ENCODE peak calls at places on chromosome 9, in seven cellular contexts. S is HL-60; U is coronary artery; T is CD4-positive, CD25-positive, alpha-beta regulatory T cell; Y is stomach; E is CD8-positive, alpha-beta memory T cell; Z is CD8-positive, alpha-beta T cell. F is an unnamed sample.

GRCh38 chr9:74277532-74277931 is 219.6 kb upstream of the RORB start:
- DNase-seq in U (no peak), Y (no peak), Z (no peak), T (peak), E (no peak), S (no peak), F (no peak)

GRCh38 chr9:120886490-120886967 is 9.5 kb upstream of the PHF19 start:
- DNase-seq in U (no peak), Z (no peak), S (no peak), E (no peak), T (no peak), Y (no peak), F (no peak)

GRCh38 chr9:89234636-89235035 is 56.0 kb upstream of the SHC3 start:
- DNase-seq in U (no peak), S (no peak), E (no peak), Y (no peak), T (peak), Z (no peak), F (no peak)

GRCh38 chr9:98926016-98926415 is 17.7 kb upstream of the COL15A1 start:
- DNase-seq in Y (no peak), E (no peak), U (no peak), Z (no peak), T (no peak), S (no peak), F (no peak)

GRCh38 chr9:124216474-124217176 is 41.1 kb upstream of the NEK6 start:
- DNase-seq in U (peak), Z (peak), Y (peak), E (no peak), T (peak), S (peak), F (no peak)

GRCh38 chr9:137331929-137332328 is 29.9 kb upstream of the NRARP start:
- DNase-seq in T (no peak), Z (no peak), S (no peak), U (no peak), Y (no peak), E (no peak), F (no peak)

GRCh38 chr9:4114569-4115505 is 185.0 kb downstream of the GLIS3 start:
- DNase-seq in E (no peak), Y (no peak), T (no peak), Z (no peak), U (no peak), S (no peak), F (no peak)

GRCh38 chr9:116000748-116001329 is 152.8 kb upstream of the PAPPA start:
- DNase-seq in E (no peak), S (peak), Z (no peak), Y (peak), U (no peak), T (peak), F (peak)

GRCh38 chr9:116002624-116003023 is 151.0 kb upstream of the PAPPA start:
- DNase-seq in Y (no peak), S (no peak), E (no peak), Z (no peak), T (no peak), U (no peak), F (no peak)

GRCh38 chr9:107260437-107261081 is 22.5 kb upstream of the RAD23B start:
- DNase-seq in S (peak), E (no peak), T (no peak), Y (no peak), Z (no peak), U (no peak), F (no peak)

GRCh38 chr9:136354592-136355085 is 8.9 kb downstream of the DNLZ start:
- DNase-seq in Y (no peak), Z (no peak), E (no peak), S (no peak), T (no peak), U (no peak), F (no peak)

GRCh38 chr9:133510926-133511505 is 13.7 kb downstream of the MYMK start:
- DNase-seq in Z (no peak), Y (no peak), S (no peak), U (no peak), E (no peak), T (no peak), F (no peak)

GRCh38 chr9:108550111-108550510 is 305.7 kb downstream of the ACTL7B start:
- DNase-seq in Z (no peak), E (no peak), U (no peak), T (no peak), S (no peak), Y (no peak), F (no peak)

GRCh38 chr9:135885100-135885853 is 22.1 kb downstream of the CAMSAP1 start:
- DNase-seq in T (no peak), Z (no peak), U (peak), S (no peak), Y (peak), E (no peak), F (no peak)

GRCh38 chr9:21873540-21874221 is 71.2 kb downstream of the MTAP start:
- DNase-seq in Z (no peak), U (no peak), S (no peak), E (no peak), Y (no peak), T (no peak), F (no peak)

GRCh38 chr9:14883310-14883944 is 26.8 kb downstream of the FREM1 start:
- DNase-seq in Y (no peak), S (no peak), E (no peak), Z (no peak), T (no peak), U (no peak), F (no peak)

GRCh38 chr9:101403886-101404285 is 5.2 kb downstream of the ZNF189 start:
- DNase-seq in E (no peak), Z (no peak), T (no peak), Y (no peak), U (no peak), S (no peak), F (no peak)

GRCh38 chr9:23638011-23638410 is 188.0 kb downstream of the ELAVL2 start:
- DNase-seq in E (no peak), T (no peak), Y (no peak), U (no peak), Z (no peak), S (no peak), F (no peak)

GRCh38 chr9:123550797-123551196 is 194.8 kb downstream of the CRB2 start:
- DNase-seq in S (no peak), U (no peak), Y (no peak), Z (no peak), T (no peak), E (no peak), F (no peak)

GRCh38 chr9:78236511-78236950 is 656 bp downstream of the CEP78 start:
- DNase-seq in E (no peak), U (no peak), T (no peak), Y (no peak), S (no peak), Z (no peak), F (no peak)

GRCh38 chr9:134618823-134619454 is 22.7 kb upstream of the COL5A1 start:
- DNase-seq in Z (no peak), U (peak), T (no peak), E (no peak), Y (no peak), S (no peak), F (no peak)

GRCh38 chr9:37801287-37801850 is 772 bp downstream of the DCAF10 start:
- DNase-seq in T (no peak), Z (no peak), U (no peak), Y (peak), S (peak), E (peak), F (no peak)

GRCh38 chr9:76390656-76391055 is 3.6 kb downstream of the RFK start:
- DNase-seq in Y (no peak), E (no peak), T (no peak), U (no peak), S (no peak), Z (no peak), F (no peak)

GRCh38 chr9:82062245-82062644 is 73.7 kb downstream of the SPATA31D1 start:
- DNase-seq in U (no peak), S (no peak), Z (no peak), E (no peak), T (no peak), Y (no peak), F (no peak)

GRCh38 chr9:95515272-95516113 is 1.3 kb downstream of the PTCH1 start:
- DNase-seq in T (no peak), Z (no peak), E (no peak), S (no peak), Y (no peak), U (no peak), F (no peak)

GRCh38 chr9:16387382-16387781 is 483.1 kb downstream of the BNC2 start:
- DNase-seq in T (no peak), S (no peak), E (no peak), Z (no peak), Y (no peak), U (no peak), F (no peak)

GRCh38 chr9:72454871-72455471 is 66.4 kb upstream of the TMC1 start:
- DNase-seq in Z (no peak), U (no peak), E (no peak), Y (no peak), S (no peak), T (no peak), F (no peak)

DNA sequence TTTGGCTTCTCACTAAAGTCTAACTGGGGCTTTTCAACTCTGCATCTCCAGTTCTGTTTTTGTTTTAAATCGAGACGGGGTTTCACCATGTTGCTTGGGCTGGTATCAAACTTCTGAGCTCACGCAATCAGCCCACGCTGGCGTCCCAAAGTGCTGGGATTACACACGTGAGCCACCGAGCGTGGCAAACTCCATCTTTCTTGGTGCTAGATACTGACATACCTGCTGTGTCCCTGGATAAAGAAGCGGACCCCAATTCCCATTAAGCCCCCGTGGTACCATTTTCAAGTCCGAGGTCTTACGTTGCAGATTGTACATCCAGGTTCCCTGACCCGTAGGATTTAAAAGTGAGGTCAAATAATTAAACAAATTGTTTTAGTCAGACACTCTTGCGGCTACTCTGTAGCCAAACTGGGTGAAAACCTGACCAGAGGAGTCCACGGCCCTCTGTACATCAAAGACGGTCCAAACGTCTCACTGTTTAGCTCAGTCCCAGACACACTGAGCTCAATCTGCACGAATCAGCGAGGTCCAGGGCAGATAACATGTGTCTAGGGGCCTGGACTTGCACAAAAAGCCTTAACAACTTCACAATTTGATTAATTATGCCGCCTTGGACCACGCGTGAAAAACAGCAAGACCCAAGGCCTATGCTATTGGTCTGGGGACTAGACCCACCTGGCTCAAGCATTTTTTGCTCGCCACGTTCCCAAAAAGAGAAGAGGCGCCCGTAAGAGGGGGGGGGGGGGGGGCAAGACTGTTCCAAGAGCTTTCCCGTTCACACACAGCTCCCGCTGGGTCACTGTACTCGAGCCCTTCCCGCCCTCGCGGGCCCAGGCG is 727 bp upstream of the DNAJA1 start:
- DNase-seq in Z (no peak), U (no peak), S (peak), E (no peak), T (peak), Y (no peak), F (no peak)
- H3K4me3 ChIP-seq in Z (peak), U (peak), S (peak), E (peak), T (peak), Y (peak), F (peak)

GRCh38 chr9:25703826-25704357 is 25.6 kb upstream of the TUSC1 start:
- DNase-seq in Z (no peak), E (no peak), U (no peak), S (no peak), T (no peak), Y (no peak), F (no peak)
- H3K27ac ChIP-seq in Z (no peak), E (no peak), U (no peak), S (no peak), T (no peak), Y (no peak), F (no peak)

DNA sequence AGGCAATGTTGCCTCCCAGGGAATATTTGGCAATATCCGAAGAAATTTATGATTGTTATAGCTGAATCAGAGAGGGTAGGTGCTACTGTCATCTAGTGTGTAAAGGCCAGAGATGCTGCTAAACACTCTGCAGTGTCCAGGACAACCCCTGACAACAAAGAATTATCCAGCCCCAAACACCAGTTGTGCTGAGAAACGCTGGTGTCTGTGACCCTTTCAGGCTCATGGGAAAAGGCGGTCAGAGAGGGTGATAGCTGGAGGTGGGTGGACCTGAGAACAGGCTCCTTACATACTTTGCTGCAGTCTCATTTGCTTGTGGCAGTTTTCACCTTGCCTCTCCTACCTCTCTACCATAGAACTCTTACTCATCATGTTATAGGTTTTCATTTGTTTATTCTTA is 295.3 kb upstream of the DMRT1 start:
- DNase-seq in Y (no peak), U (no peak), S (no peak), E (no peak), T (no peak), Z (no peak), F (no peak)
- H3K4me3 ChIP-seq in Y (no peak), U (peak), S (no peak), E (no peak), T (no peak), Z (no peak), F (no peak)

GRCh38 chr9:2096376-2096970 is 81.3 kb downstream of the SMARCA2 start:
- DNase-seq in T (no peak), U (no peak), Z (no peak), Y (no peak), S (peak), E (no peak), F (no peak)

GRCh38 chr9:2093920-2094597 is 78.9 kb downstream of the SMARCA2 start:
- DNase-seq in U (no peak), E (no peak), Y (no peak), T (no peak), Z (no peak), S (no peak), F (peak)
- H3K27ac ChIP-seq in U (no peak), E (no peak), Y (no peak), T (no peak), Z (no peak), S (no peak), F (no peak)

DNA sequence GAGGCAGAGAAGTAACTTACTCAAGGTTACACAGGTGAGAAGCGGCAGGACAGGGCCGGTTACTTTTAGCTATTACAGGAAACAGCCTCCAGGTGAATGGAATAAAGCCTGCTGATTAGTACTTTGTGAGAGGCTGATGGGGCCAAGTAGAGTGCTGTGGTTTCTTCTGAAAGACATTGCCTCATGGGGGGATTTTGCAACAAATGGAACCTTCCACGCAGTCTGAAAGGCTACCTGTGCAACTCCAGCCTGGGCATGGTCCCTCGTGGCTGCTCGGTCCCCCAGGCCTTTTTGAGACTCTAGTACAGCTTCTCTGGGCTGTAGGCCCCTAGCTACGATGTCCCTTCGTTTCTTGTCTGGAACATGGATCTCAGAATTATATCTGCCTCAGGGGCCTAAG is 2.0 kb downstream of the TMEM268 start:
- DNase-seq in S (peak), E (no peak), T (peak), U (no peak), Z (no peak), Y (no peak), F (no peak)
- H3K4me3 ChIP-seq in S (no peak), E (no peak), T (peak), U (no peak), Z (peak), Y (peak), F (no peak)

GRCh38 chr9:591292-591691 is 250.2 kb upstream of the DMRT1 start:
- DNase-seq in U (no peak), T (no peak), Y (peak), Z (no peak), E (no peak), S (no peak), F (no peak)
- H3K27ac ChIP-seq in U (no peak), T (no peak), Y (no peak), Z (no peak), E (no peak), S (no peak), F (no peak)

GRCh38 chr9:70260606-70261005 is 1.8 kb downstream of the SMC5 start:
- DNase-seq in U (no peak), Z (no peak), S (no peak), T (no peak), E (no peak), Y (no peak), F (no peak)
- H3K4me3 ChIP-seq in U (peak), Z (no peak), S (no peak), T (peak), E (peak), Y (peak), F (no peak)

DNA sequence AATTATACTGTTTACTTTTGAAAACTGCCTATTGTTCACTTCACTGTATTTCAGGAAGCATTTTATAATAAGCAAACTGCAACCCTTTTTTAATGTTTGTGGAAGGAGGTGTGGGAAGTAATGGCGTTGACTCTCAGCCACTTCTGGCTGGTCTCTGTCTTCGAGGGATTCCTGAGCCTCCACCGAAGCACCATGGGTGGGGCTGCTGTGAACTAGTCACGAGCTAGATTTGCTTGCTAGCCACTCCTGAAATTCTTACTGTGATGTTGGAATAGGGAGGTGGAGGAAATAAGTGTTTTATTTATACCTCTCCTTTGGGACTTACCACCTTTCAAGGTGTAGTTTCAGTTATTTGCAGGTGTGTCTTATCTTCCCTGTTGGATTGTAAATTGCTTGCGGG is 26.8 kb downstream of the PIP5K1B start:
- DNase-seq in Z (no peak), T (no peak), E (no peak), Y (no peak), U (no peak), S (no peak), F (no peak)
- H3K27ac ChIP-seq in Z (no peak), T (no peak), E (no peak), Y (no peak), U (no peak), S (no peak), F (no peak)

DNA sequence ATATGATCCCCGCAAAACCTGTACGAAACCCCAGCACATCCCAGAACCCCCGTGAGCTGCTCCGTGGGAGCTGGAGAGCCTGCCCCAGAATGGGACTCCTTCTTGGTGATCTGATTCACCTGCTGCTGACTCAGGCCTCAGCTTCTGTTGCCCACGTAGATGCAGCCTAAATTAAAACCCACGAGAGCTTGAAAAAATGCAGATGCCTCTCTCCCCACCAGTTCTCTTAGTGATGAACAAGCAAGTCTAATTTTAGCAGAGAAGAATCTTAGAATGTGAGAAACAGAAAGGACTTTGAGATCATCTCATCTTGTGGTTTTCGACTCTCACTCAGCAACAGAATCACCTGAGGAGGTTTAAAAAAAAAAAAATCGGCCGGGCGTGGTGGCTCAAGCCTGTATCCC is 57.6 kb downstream of the TMOD1 start:
- DNase-seq in Z (no peak), S (no peak), U (peak), E (no peak), T (peak), Y (no peak), F (no peak)
- H3K4me3 ChIP-seq in Z (no peak), S (no peak), U (no peak), E (no peak), T (no peak), Y (no peak), F (no peak)

GRCh38 chr9:129712595-129713524 is 40.0 kb downstream of the PTGES start:
- DNase-seq in S (no peak), T (no peak), Z (no peak), E (no peak), Y (no peak), U (peak), F (no peak)

GRCh38 chr9:129718647-129719046 is 34.2 kb downstream of the PTGES start:
- DNase-seq in Y (no peak), Z (no peak), E (no peak), U (no peak), S (no peak), T (no peak), F (no peak)

GRCh38 chr9:129716091-129716490 is 36.8 kb downstream of the PTGES start:
- DNase-seq in U (no peak), Y (no peak), T (no peak), Z (no peak), S (no peak), E (no peak), F (no peak)

GRCh38 chr9:129717991-129718390 is 34.9 kb downstream of the PTGES start:
- DNase-seq in Z (no peak), U (peak), T (no peak), S (no peak), E (no peak), Y (no peak), F (no peak)

GRCh38 chr9:129714393-129715051 is 38.3 kb downstream of the PTGES start:
- DNase-seq in Z (no peak), Y (no peak), E (no peak), T (no peak), S (peak), U (no peak), F (no peak)
- H3K27ac ChIP-seq in Z (no peak), Y (no peak), E (no peak), T (no peak), S (no peak), U (peak), F (no peak)

F was measured in iPS DF 6.9.